ENCODE peak calls at places on chromosomes 6 and 20, in five cellular contexts. V is GM12878, J is fibroblast of lung, Z is PC-3, K is endothelial cell of umbilical vein. C is an unnamed sample.

GRCh38 chr6:98335594-98335993 is 498.8 kb upstream of the POU3F2 start:
- DNase-seq in K (no peak), J (no peak), V (no peak), Z (no peak), C (no peak)

GRCh38 chr6:11093065-11093590 is 506 bp upstream of the SMIM13 start:
- DNase-seq in V (no peak), Z (no peak), K (no peak), J (peak), C (no peak)

GRCh38 chr20:25460591-25461280 is 53.3 kb downstream of the GINS1 start:
- DNase-seq in K (no peak), V (no peak), J (no peak), Z (no peak), C (no peak)

GRCh38 chr6:7727951-7728854 is 2.3 kb downstream of the BMP6 start:
- DNase-seq in V (no peak), Z (peak), J (peak), K (no peak), C (no peak)

GRCh38 chr6:121940728-121941127 is 458.7 kb upstream of the HSF2 start:
- DNase-seq in J (no peak), K (no peak), Z (no peak), V (no peak), C (no peak)

GRCh38 chr20:38143238-38143645 is 21.8 kb downstream of the TGM2 start:
- DNase-seq in V (no peak), K (no peak), J (no peak), Z (peak), C (no peak)

GRCh38 chr6:131225127-131225526 is 89.9 kb downstream of the AKAP7 start:
- DNase-seq in J (no peak), K (no peak), V (no peak), Z (no peak), C (no peak)

GRCh38 chr6:138539882-138540281 is 40.6 kb upstream of the NHSL1 start:
- DNase-seq in Z (no peak), K (no peak), J (no peak), V (no peak), C (no peak)

GRCh38 chr6:72653032-72653431 is 31.2 kb downstream of the KCNQ5 start:
- DNase-seq in V (no peak), K (no peak), Z (no peak), J (no peak), C (no peak)

GRCh38 chr6:108463789-108464188 is 96.9 kb upstream of the FOXO3 start:
- DNase-seq in V (no peak), Z (no peak), J (peak), K (peak), C (no peak)

GRCh38 chr20:4230185-4230584 is 214.8 kb upstream of the RNF24 start:
- DNase-seq in K (no peak), V (no peak), J (no peak), Z (no peak), C (no peak)
- H2AFZ ChIP-seq in K (no peak), V (no peak), J (no peak), Z (no peak), C (no peak)

GRCh38 chr6:163118941-163119340 is 295.6 kb upstream of the QKI start:
- DNase-seq in J (no peak), K (no peak), V (no peak), Z (no peak), C (no peak)

GRCh38 chr6:163122365-163122764 is 292.2 kb upstream of the QKI start:
- DNase-seq in Z (no peak), V (no peak), K (no peak), J (no peak), C (no peak)

GRCh38 chr6:163123098-163123497 is 291.4 kb upstream of the QKI start:
- DNase-seq in J (no peak), V (no peak), K (no peak), Z (no peak), C (no peak)

GRCh38 chr6:163120223-163120622 is 294.3 kb upstream of the QKI start:
- DNase-seq in K (no peak), Z (peak), V (no peak), J (no peak), C (no peak)
- TF ChIP-seq CTCF in K (no peak), Z (peak), V (no peak), J (no peak), C (no peak)

GRCh38 chr6:166862287-166862977 is 93.9 kb downstream of the RNASET2 start:
- DNase-seq in K (no peak), Z (no peak), J (peak), V (no peak), C (no peak)

GRCh38 chr6:166862978-166863530 is 93.3 kb downstream of the RNASET2 start:
- DNase-seq in K (no peak), J (no peak), Z (no peak), V (no peak), C (no peak)

GRCh38 chr6:166861304-166861703 is 95.0 kb downstream of the RNASET2 start:
- DNase-seq in K (no peak), J (no peak), V (no peak), Z (no peak), C (no peak)

GRCh38 chr6:166860392-166860791 is 96.0 kb downstream of the RNASET2 start:
- DNase-seq in Z (no peak), K (no peak), V (no peak), J (no peak), C (no peak)

GRCh38 chr6:166861961-166862286 is 94.4 kb downstream of the RNASET2 start:
- DNase-seq in K (no peak), V (no peak), Z (no peak), J (no peak), C (no peak)
- H2AFZ ChIP-seq in K (peak), V (peak), Z (peak), J (no peak), C (no peak)

GRCh38 chr6:130075879-130076278 is 57.5 kb downstream of the L3MBTL3 start:
- DNase-seq in Z (no peak), K (no peak), J (peak), V (no peak), C (no peak)

GRCh38 chr6:130070747-130071146 is 52.4 kb downstream of the L3MBTL3 start:
- DNase-seq in V (no peak), K (no peak), Z (no peak), J (peak), C (no peak)

GRCh38 chr6:130076512-130076911 is 58.1 kb downstream of the L3MBTL3 start:
- DNase-seq in J (peak), Z (peak), K (no peak), V (no peak), C (no peak)
- TF ChIP-seq CTCF in J (peak), Z (peak), K (no peak), V (peak), C (no peak)

DNA sequence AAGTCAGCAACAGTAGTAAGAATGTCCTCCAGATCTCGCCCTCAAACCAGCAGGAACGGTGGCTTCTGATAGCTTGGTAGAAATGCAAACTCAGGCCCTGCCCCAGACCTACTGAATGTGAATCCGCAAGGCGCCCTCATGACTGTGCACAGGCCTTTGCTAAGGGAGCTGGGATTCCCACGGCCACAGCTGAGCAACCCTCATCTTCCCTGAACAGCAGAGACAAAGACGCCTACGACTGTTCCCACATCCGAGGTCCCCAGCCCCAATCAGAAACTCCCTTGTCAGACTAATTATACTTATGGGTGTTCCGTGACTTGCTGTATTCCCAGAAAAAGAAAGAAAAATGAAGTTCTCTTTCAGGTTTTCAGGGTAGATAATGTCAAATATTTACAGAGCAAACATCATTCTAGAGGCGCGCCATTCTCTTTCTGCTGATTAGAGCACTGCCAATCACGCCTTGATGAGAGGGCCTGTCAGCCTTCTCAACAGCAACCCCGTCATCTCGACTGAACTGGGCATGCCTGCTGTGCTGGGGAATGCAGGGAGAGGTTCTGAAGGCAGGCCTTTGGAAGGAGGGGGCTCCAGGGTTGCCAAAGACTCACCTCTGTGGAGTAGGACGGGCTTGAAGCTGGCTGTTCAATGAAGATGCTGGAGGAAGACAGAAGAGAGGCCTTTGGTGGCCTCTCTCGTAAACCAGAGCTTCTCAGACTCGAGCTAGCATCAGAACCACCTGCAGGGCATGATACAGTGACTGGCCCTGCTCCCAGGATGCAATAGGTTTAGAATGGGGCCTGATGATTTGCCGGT is 79.9 kb downstream of the ZNF217 start:
- DNase-seq in K (no peak), Z (no peak), V (no peak), J (peak), C (no peak)
- H2AFZ ChIP-seq in K (no peak), Z (no peak), V (no peak), J (no peak), C (no peak)

GRCh38 chr6:154974485-154975149 is 20.5 kb upstream of the TIAM2 start:
- DNase-seq in J (no peak), V (no peak), Z (peak), K (peak), C (no peak)
- TF ChIP-seq CTCF in J (no peak), V (no peak), Z (no peak), K (peak), C (no peak)

GRCh38 chr6:141335889-141336288 is 796.8 kb upstream of the GJE1 start:
- DNase-seq in Z (peak), V (no peak), J (no peak), K (no peak), C (no peak)
- H2AFZ ChIP-seq in Z (no peak), V (no peak), J (no peak), K (no peak), C (peak)

DNA sequence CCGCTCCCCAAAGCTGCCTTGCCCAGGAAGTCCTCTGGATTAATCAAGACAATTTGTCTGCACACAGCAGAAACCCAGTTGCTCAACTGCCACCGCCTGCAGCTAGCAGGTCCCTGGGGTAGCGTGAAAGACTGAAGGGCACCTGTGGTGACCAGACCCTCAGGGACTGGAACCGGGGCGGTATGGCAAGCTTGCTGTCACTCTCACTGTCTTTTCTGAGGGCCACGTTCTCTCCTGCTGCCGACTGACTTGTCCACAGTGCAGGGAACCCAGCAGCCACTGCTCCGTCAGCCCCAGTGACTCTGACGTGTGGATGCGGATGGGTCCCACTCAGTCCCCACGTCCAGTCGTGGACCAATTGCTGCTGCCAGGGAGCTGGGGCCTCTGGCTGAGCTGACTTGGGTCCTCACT is 72.8 kb upstream of the PMEPA1 start:
- DNase-seq in V (no peak), K (no peak), J (no peak), Z (no peak), C (no peak)
- TF ChIP-seq CTCF in V (no peak), K (no peak), J (no peak), Z (no peak), C (no peak)

GRCh38 chr6:111938710-111939109 is 65.5 kb upstream of the FYN start:
- DNase-seq in V (no peak), J (peak), Z (peak), K (peak), C (no peak)
- H2AFZ ChIP-seq in V (no peak), J (no peak), Z (no peak), K (no peak), C (no peak)